ENCODE peak calls at places on chromosomes 13 and 19, in ten cellular contexts. One of them, this sample, is unnamed.

GRCh38 chr19:9702186-9702585 is 27.3 kb upstream of the ZNF562 start:
- DNase-seq in ureter: no peak
- DNase-seq in GOT3: no peak
- DNase-seq in smooth muscle cell of the brain vasculature: no peak
- DNase-seq in dorsolateral prefrontal cortex: no peak
- DNase-seq in AG09319: no peak
- DNase-seq in NCI-H1092: no peak
- DNase-seq in cerebellar cortex: no peak
- DNase-seq in stimulated activated CD4-positive, alpha-beta T cell treated with anti-CD3 and anti-CD28 coated beads, Interleukin-1b, Interleukin-23, amount 100 ng/mL, for 48 hours: no peak
- DNase-seq in fibroblast of gingiva: no peak
- DNase-seq in this sample: no peak

GRCh38 chr13:32225494-32225931 is 89.7 kb downstream of the ZAR1L start:
- DNase-seq in smooth muscle cell of the brain vasculature: no peak
- DNase-seq in cerebellar cortex: no peak
- DNase-seq in dorsolateral prefrontal cortex: no peak
- DNase-seq in GOT3: no peak
- DNase-seq in stimulated activated CD4-positive, alpha-beta T cell treated with anti-CD3 and anti-CD28 coated beads, Interleukin-1b, Interleukin-23, amount 100 ng/mL, for 48 hours: no peak
- DNase-seq in fibroblast of gingiva: peak; percentile 33
- DNase-seq in AG09319: peak; percentile 46
- DNase-seq in NCI-H1092: no peak
- DNase-seq in ureter: no peak
- DNase-seq in this sample: no peak

GRCh38 chr19:46192990-46193650 is 36.4 kb upstream of the IGFL1 start:
- DNase-seq in cerebellar cortex: no peak
- DNase-seq in stimulated activated CD4-positive, alpha-beta T cell treated with anti-CD3 and anti-CD28 coated beads, Interleukin-1b, Interleukin-23, amount 100 ng/mL, for 48 hours: peak; percentile 9
- DNase-seq in fibroblast of gingiva: peak; percentile 62
- DNase-seq in AG09319: no peak
- DNase-seq in ureter: no peak
- DNase-seq in dorsolateral prefrontal cortex: no peak
- DNase-seq in GOT3: no peak
- DNase-seq in NCI-H1092: no peak
- DNase-seq in smooth muscle cell of the brain vasculature: no peak
- DNase-seq in this sample: no peak

GRCh38 chr19:15759962-15760565 is 22.3 kb downstream of the OR10H3 start:
- DNase-seq in cerebellar cortex: no peak
- DNase-seq in ureter: no peak
- DNase-seq in GOT3: no peak
- DNase-seq in stimulated activated CD4-positive, alpha-beta T cell treated with anti-CD3 and anti-CD28 coated beads, Interleukin-1b, Interleukin-23, amount 100 ng/mL, for 48 hours: peak; percentile 4
- DNase-seq in NCI-H1092: no peak
- DNase-seq in dorsolateral prefrontal cortex: no peak
- DNase-seq in AG09319: no peak
- DNase-seq in smooth muscle cell of the brain vasculature: no peak
- DNase-seq in fibroblast of gingiva: no peak
- DNase-seq in this sample: no peak

GRCh38 chr19:18204394-18205179 is 745 bp upstream of the RAB3A start:
- DNase-seq in smooth muscle cell of the brain vasculature: peak; percentile 57
- DNase-seq in ureter: peak; percentile 77
- DNase-seq in stimulated activated CD4-positive, alpha-beta T cell treated with anti-CD3 and anti-CD28 coated beads, Interleukin-1b, Interleukin-23, amount 100 ng/mL, for 48 hours: no peak
- DNase-seq in NCI-H1092: peak; percentile 66
- DNase-seq in cerebellar cortex: peak; percentile 61
- DNase-seq in fibroblast of gingiva: no peak
- DNase-seq in dorsolateral prefrontal cortex: no peak
- DNase-seq in GOT3: no peak
- DNase-seq in AG09319: no peak
- DNase-seq in this sample: no peak

GRCh38 chr19:869245-870177 is 10.0 kb downstream of the CFD start:
- DNase-seq in NCI-H1092: no peak
- DNase-seq in cerebellar cortex: peak; percentile 50
- DNase-seq in dorsolateral prefrontal cortex: no peak
- DNase-seq in ureter: peak; percentile 82
- DNase-seq in stimulated activated CD4-positive, alpha-beta T cell treated with anti-CD3 and anti-CD28 coated beads, Interleukin-1b, Interleukin-23, amount 100 ng/mL, for 48 hours: no peak
- DNase-seq in AG09319: peak; percentile 85
- DNase-seq in smooth muscle cell of the brain vasculature: peak; percentile 88
- DNase-seq in fibroblast of gingiva: peak; percentile 96
- DNase-seq in GOT3: no peak
- DNase-seq in this sample: peak; percentile 66

GRCh38 chr19:1400281-1401137 is 833 bp downstream of the GAMT start:
- DNase-seq in AG09319: no peak
- DNase-seq in cerebellar cortex: no peak
- DNase-seq in stimulated activated CD4-positive, alpha-beta T cell treated with anti-CD3 and anti-CD28 coated beads, Interleukin-1b, Interleukin-23, amount 100 ng/mL, for 48 hours: no peak
- DNase-seq in fibroblast of gingiva: no peak
- DNase-seq in smooth muscle cell of the brain vasculature: no peak
- DNase-seq in GOT3: no peak
- DNase-seq in NCI-H1092: no peak
- DNase-seq in ureter: no peak
- DNase-seq in dorsolateral prefrontal cortex: no peak
- DNase-seq in this sample: peak; percentile 71

GRCh38 chr13:111255228-111255790 is 65.1 kb upstream of the TEX29 start:
- DNase-seq in dorsolateral prefrontal cortex: no peak
- DNase-seq in cerebellar cortex: no peak
- DNase-seq in stimulated activated CD4-positive, alpha-beta T cell treated with anti-CD3 and anti-CD28 coated beads, Interleukin-1b, Interleukin-23, amount 100 ng/mL, for 48 hours: no peak
- DNase-seq in ureter: no peak
- DNase-seq in NCI-H1092: no peak
- DNase-seq in fibroblast of gingiva: no peak
- DNase-seq in smooth muscle cell of the brain vasculature: no peak
- DNase-seq in GOT3: no peak
- DNase-seq in AG09319: no peak
- DNase-seq in this sample: no peak

GRCh38 chr13:109786457-109787134 is at the start of gene IRS2:
- DNase-seq in GOT3: peak; percentile 70
- DNase-seq in ureter: peak; percentile 93
- DNase-seq in AG09319: peak; percentile 84
- DNase-seq in cerebellar cortex: peak; percentile 90
- DNase-seq in fibroblast of gingiva: peak; percentile 97
- DNase-seq in NCI-H1092: peak; percentile 97
- DNase-seq in smooth muscle cell of the brain vasculature: peak; percentile 72
- DNase-seq in dorsolateral prefrontal cortex: peak; percentile 98
- DNase-seq in stimulated activated CD4-positive, alpha-beta T cell treated with anti-CD3 and anti-CD28 coated beads, Interleukin-1b, Interleukin-23, amount 100 ng/mL, for 48 hours: peak; percentile 94
- DNase-seq in this sample: peak; percentile 92

GRCh38 chr19:17504456-17504855 is 7.0 kb upstream of the PGLS start:
- DNase-seq in ureter: no peak
- DNase-seq in fibroblast of gingiva: no peak
- DNase-seq in AG09319: no peak
- DNase-seq in NCI-H1092: no peak
- DNase-seq in GOT3: no peak
- DNase-seq in dorsolateral prefrontal cortex: no peak
- DNase-seq in cerebellar cortex: no peak
- DNase-seq in stimulated activated CD4-positive, alpha-beta T cell treated with anti-CD3 and anti-CD28 coated beads, Interleukin-1b, Interleukin-23, amount 100 ng/mL, for 48 hours: no peak
- DNase-seq in smooth muscle cell of the brain vasculature: no peak
- DNase-seq in this sample: no peak

GRCh38 chr13:101018720-101019119 is 344.1 kb upstream of the TMTC4 start:
- DNase-seq in fibroblast of gingiva: no peak
- DNase-seq in stimulated activated CD4-positive, alpha-beta T cell treated with anti-CD3 and anti-CD28 coated beads, Interleukin-1b, Interleukin-23, amount 100 ng/mL, for 48 hours: no peak
- DNase-seq in ureter: no peak
- DNase-seq in cerebellar cortex: no peak
- DNase-seq in smooth muscle cell of the brain vasculature: no peak
- DNase-seq in AG09319: peak; percentile 0
- DNase-seq in NCI-H1092: no peak
- DNase-seq in dorsolateral prefrontal cortex: no peak
- DNase-seq in GOT3: no peak
- DNase-seq in this sample: no peak

GRCh38 chr19:16841391-16841926 is 12.3 kb downstream of the SIN3B start:
- DNase-seq in cerebellar cortex: no peak
- DNase-seq in dorsolateral prefrontal cortex: no peak
- DNase-seq in stimulated activated CD4-positive, alpha-beta T cell treated with anti-CD3 and anti-CD28 coated beads, Interleukin-1b, Interleukin-23, amount 100 ng/mL, for 48 hours: no peak
- DNase-seq in AG09319: no peak
- DNase-seq in GOT3: no peak
- DNase-seq in fibroblast of gingiva: no peak
- DNase-seq in smooth muscle cell of the brain vasculature: no peak
- DNase-seq in NCI-H1092: no peak
- DNase-seq in ureter: no peak
- DNase-seq in this sample: no peak

GRCh38 chr19:19465436-19466070 is 49.8 kb downstream of the TSSK6 start:
- DNase-seq in dorsolateral prefrontal cortex: no peak
- DNase-seq in ureter: no peak
- DNase-seq in fibroblast of gingiva: no peak
- DNase-seq in AG09319: no peak
- DNase-seq in smooth muscle cell of the brain vasculature: no peak
- DNase-seq in NCI-H1092: no peak
- DNase-seq in GOT3: no peak
- DNase-seq in stimulated activated CD4-positive, alpha-beta T cell treated with anti-CD3 and anti-CD28 coated beads, Interleukin-1b, Interleukin-23, amount 100 ng/mL, for 48 hours: no peak
- DNase-seq in cerebellar cortex: no peak
- DNase-seq in this sample: no peak

GRCh38 chr13:28704919-28705318 is 13.9 kb downstream of the SLC46A3 start:
- DNase-seq in fibroblast of gingiva: no peak
- DNase-seq in GOT3: no peak
- DNase-seq in stimulated activated CD4-positive, alpha-beta T cell treated with anti-CD3 and anti-CD28 coated beads, Interleukin-1b, Interleukin-23, amount 100 ng/mL, for 48 hours: no peak
- DNase-seq in NCI-H1092: no peak
- DNase-seq in smooth muscle cell of the brain vasculature: no peak
- DNase-seq in AG09319: no peak
- DNase-seq in cerebellar cortex: peak; percentile 16
- DNase-seq in dorsolateral prefrontal cortex: no peak
- DNase-seq in ureter: no peak
- DNase-seq in this sample: no peak

GRCh38 chr13:69761581-69761980 is 346.0 kb upstream of the ATXN8OS start:
- DNase-seq in GOT3: no peak
- DNase-seq in NCI-H1092: no peak
- DNase-seq in stimulated activated CD4-positive, alpha-beta T cell treated with anti-CD3 and anti-CD28 coated beads, Interleukin-1b, Interleukin-23, amount 100 ng/mL, for 48 hours: no peak
- DNase-seq in cerebellar cortex: no peak
- DNase-seq in fibroblast of gingiva: no peak
- DNase-seq in smooth muscle cell of the brain vasculature: no peak
- DNase-seq in dorsolateral prefrontal cortex: no peak
- DNase-seq in AG09319: no peak
- DNase-seq in ureter: no peak
- DNase-seq in this sample: no peak

GRCh38 chr13:109419896-109420295 is 366.5 kb downstream of the IRS2 start:
- DNase-seq in cerebellar cortex: no peak
- DNase-seq in ureter: no peak
- DNase-seq in smooth muscle cell of the brain vasculature: no peak
- DNase-seq in fibroblast of gingiva: no peak
- DNase-seq in NCI-H1092: no peak
- DNase-seq in stimulated activated CD4-positive, alpha-beta T cell treated with anti-CD3 and anti-CD28 coated beads, Interleukin-1b, Interleukin-23, amount 100 ng/mL, for 48 hours: no peak
- DNase-seq in GOT3: no peak
- DNase-seq in AG09319: no peak
- DNase-seq in dorsolateral prefrontal cortex: no peak
- DNase-seq in this sample: no peak

GRCh38 chr19:38898788-38899446 is 501 bp downstream of the SIRT2 start:
- DNase-seq in GOT3: no peak
- DNase-seq in stimulated activated CD4-positive, alpha-beta T cell treated with anti-CD3 and anti-CD28 coated beads, Interleukin-1b, Interleukin-23, amount 100 ng/mL, for 48 hours: no peak
- DNase-seq in AG09319: no peak
- DNase-seq in smooth muscle cell of the brain vasculature: no peak
- DNase-seq in fibroblast of gingiva: peak; percentile 9
- DNase-seq in cerebellar cortex: peak; percentile 12
- DNase-seq in dorsolateral prefrontal cortex: no peak
- DNase-seq in ureter: no peak
- DNase-seq in NCI-H1092: no peak
- DNase-seq in this sample: no peak

GRCh38 chr13:84630486-84630885 is 748.2 kb upstream of the SLITRK1 start:
- DNase-seq in smooth muscle cell of the brain vasculature: no peak
- DNase-seq in ureter: no peak
- DNase-seq in stimulated activated CD4-positive, alpha-beta T cell treated with anti-CD3 and anti-CD28 coated beads, Interleukin-1b, Interleukin-23, amount 100 ng/mL, for 48 hours: no peak
- DNase-seq in GOT3: no peak
- DNase-seq in dorsolateral prefrontal cortex: no peak
- DNase-seq in AG09319: no peak
- DNase-seq in NCI-H1092: no peak
- DNase-seq in fibroblast of gingiva: no peak
- DNase-seq in cerebellar cortex: no peak
- DNase-seq in this sample: no peak

GRCh38 chr19:11197291-11198174 is at the start of gene KANK2:
- DNase-seq in GOT3: peak; percentile 43
- DNase-seq in ureter: peak; percentile 89
- DNase-seq in NCI-H1092: peak; percentile 61
- DNase-seq in cerebellar cortex: peak; percentile 46
- DNase-seq in smooth muscle cell of the brain vasculature: no peak
- DNase-seq in stimulated activated CD4-positive, alpha-beta T cell treated with anti-CD3 and anti-CD28 coated beads, Interleukin-1b, Interleukin-23, amount 100 ng/mL, for 48 hours: peak; percentile 74
- DNase-seq in dorsolateral prefrontal cortex: peak; percentile 65
- DNase-seq in fibroblast of gingiva: peak; percentile 72
- DNase-seq in AG09319: no peak
- DNase-seq in this sample: peak; percentile 88

GRCh38 chr13:99057310-99057975 is 79.6 kb upstream of the DOCK9 start:
- DNase-seq in stimulated activated CD4-positive, alpha-beta T cell treated with anti-CD3 and anti-CD28 coated beads, Interleukin-1b, Interleukin-23, amount 100 ng/mL, for 48 hours: no peak
- DNase-seq in cerebellar cortex: no peak
- DNase-seq in dorsolateral prefrontal cortex: no peak
- DNase-seq in fibroblast of gingiva: peak; percentile 64
- DNase-seq in AG09319: no peak
- DNase-seq in smooth muscle cell of the brain vasculature: no peak
- DNase-seq in NCI-H1092: no peak
- DNase-seq in GOT3: no peak
- DNase-seq in ureter: no peak
- DNase-seq in this sample: no peak

GRCh38 chr13:91203430-91203829 is 144.1 kb upstream of the MIR17HG start:
- DNase-seq in ureter: no peak
- DNase-seq in cerebellar cortex: peak; percentile 54
- DNase-seq in fibroblast of gingiva: no peak
- DNase-seq in dorsolateral prefrontal cortex: no peak
- DNase-seq in smooth muscle cell of the brain vasculature: no peak
- DNase-seq in stimulated activated CD4-positive, alpha-beta T cell treated with anti-CD3 and anti-CD28 coated beads, Interleukin-1b, Interleukin-23, amount 100 ng/mL, for 48 hours: no peak
- DNase-seq in AG09319: no peak
- DNase-seq in NCI-H1092: no peak
- DNase-seq in GOT3: no peak
- DNase-seq in this sample: no peak

GRCh38 chr19:56097776-56098175 is 23.3 kb downstream of the ZNF787 start:
- DNase-seq in fibroblast of gingiva: no peak
- DNase-seq in AG09319: no peak
- DNase-seq in ureter: no peak
- DNase-seq in dorsolateral prefrontal cortex: no peak
- DNase-seq in smooth muscle cell of the brain vasculature: no peak
- DNase-seq in cerebellar cortex: no peak
- DNase-seq in stimulated activated CD4-positive, alpha-beta T cell treated with anti-CD3 and anti-CD28 coated beads, Interleukin-1b, Interleukin-23, amount 100 ng/mL, for 48 hours: no peak
- DNase-seq in GOT3: no peak
- DNase-seq in NCI-H1092: no peak
- DNase-seq in this sample: peak; percentile 3

GRCh38 chr13:44048326-44048725 is 168.6 kb downstream of the LACC1 start:
- DNase-seq in AG09319: no peak
- DNase-seq in NCI-H1092: no peak
- DNase-seq in stimulated activated CD4-positive, alpha-beta T cell treated with anti-CD3 and anti-CD28 coated beads, Interleukin-1b, Interleukin-23, amount 100 ng/mL, for 48 hours: no peak
- DNase-seq in ureter: no peak
- DNase-seq in cerebellar cortex: no peak
- DNase-seq in dorsolateral prefrontal cortex: no peak
- DNase-seq in fibroblast of gingiva: no peak
- DNase-seq in smooth muscle cell of the brain vasculature: no peak
- DNase-seq in GOT3: no peak
- DNase-seq in this sample: no peak

GRCh38 chr19:40717880-40718773 is 1.2 kb downstream of the ITPKC start:
- DNase-seq in smooth muscle cell of the brain vasculature: no peak
- DNase-seq in GOT3: no peak
- DNase-seq in stimulated activated CD4-positive, alpha-beta T cell treated with anti-CD3 and anti-CD28 coated beads, Interleukin-1b, Interleukin-23, amount 100 ng/mL, for 48 hours: no peak
- DNase-seq in cerebellar cortex: no peak
- DNase-seq in ureter: peak; percentile 64
- DNase-seq in dorsolateral prefrontal cortex: no peak
- DNase-seq in fibroblast of gingiva: no peak
- DNase-seq in NCI-H1092: no peak
- DNase-seq in AG09319: no peak
- DNase-seq in this sample: no peak